ENCODE peak calls at places on chromosomes 13 and 19, in eight cellular contexts. F is HCT116, X is endothelial cell of umbilical vein, P is GM12878, Y is H1, V is SK-N-SH, I is K562, H is HepG2. N is an unnamed sample.

GRCh38 chr13:20867408-20867807 is 35.1 kb downstream of the XPO4 start:
- DNase-seq in F (no peak), X (no peak), P (no peak), Y (no peak), V (no peak), I (no peak), H (no peak), N (no peak)

GRCh38 chr19:56725829-56726424 is 54.4 kb upstream of the ZNF835 start:
- DNase-seq in F (no peak), X (no peak), P (no peak), Y (no peak), V (peak), I (no peak), H (no peak), N (no peak)

GRCh38 chr13:89832827-89833226 is 1514.7 kb upstream of the MIR17HG start:
- DNase-seq in F (no peak), X (no peak), P (no peak), Y (no peak), V (no peak), I (no peak), H (no peak), N (no peak)

GRCh38 chr13:64925727-64926126 is 2304.4 kb downstream of the PCDH9 start:
- DNase-seq in F (no peak), X (no peak), P (no peak), Y (no peak), V (no peak), I (no peak), H (no peak), N (no peak)

GRCh38 chr13:66574606-66575005 is 655.5 kb downstream of the PCDH9 start:
- DNase-seq in F (no peak), X (no peak), P (no peak), Y (no peak), V (no peak), I (no peak), H (no peak), N (no peak)

GRCh38 chr19:13843104-13843921 is 33.6 kb upstream of the NANOS3 start:
- DNase-seq in F (no peak), X (peak), P (no peak), Y (no peak), V (peak), I (no peak), H (no peak), N (no peak)

GRCh38 chr13:112392719-112393118 is 16.6 kb downstream of the SPACA7 start:
- DNase-seq in F (no peak), X (no peak), P (no peak), Y (no peak), V (no peak), I (no peak), H (no peak), N (no peak)

GRCh38 chr13:57264965-57265364 is 98.0 kb downstream of the PRR20E start:
- DNase-seq in F (no peak), X (no peak), P (no peak), Y (no peak), V (no peak), I (no peak), H (no peak), N (no peak)

GRCh38 chr19:55173717-55174409 is 6.2 kb downstream of the SYT5 start:
- DNase-seq in F (peak), X (no peak), P (no peak), Y (no peak), V (peak), I (peak), H (peak), N (peak)

GRCh38 chr19:12703056-12703455 is 6.6 kb upstream of the FBXW9 start:
- DNase-seq in F (peak), X (peak), P (no peak), Y (peak), V (peak), I (peak), H (peak), N (no peak)

GRCh38 chr13:23817136-23817535 is 72.1 kb downstream of the MIPEP start:
- DNase-seq in F (no peak), X (no peak), P (no peak), Y (no peak), V (no peak), I (no peak), H (no peak), N (no peak)

GRCh38 chr13:30654430-30654829 is 36.7 kb downstream of the USPL1 start:
- DNase-seq in F (no peak), X (no peak), P (no peak), Y (no peak), V (no peak), I (no peak), H (no peak), N (no peak)

GRCh38 chr13:30745917-30746686 is 10.8 kb downstream of the ALOX5AP start:
- DNase-seq in F (no peak), X (peak), P (no peak), Y (no peak), V (peak), I (no peak), H (peak), N (no peak)

GRCh38 chr13:25148005-25148798 is 23.9 kb downstream of the AMER2 start:
- DNase-seq in F (no peak), X (no peak), P (peak), Y (no peak), V (no peak), I (no peak), H (no peak), N (no peak)

GRCh38 chr19:6272411-6272791 is 7.4 kb downstream of the MLLT1 start:
- DNase-seq in F (no peak), X (no peak), P (no peak), Y (no peak), V (peak), I (peak), H (no peak), N (no peak)

GRCh38 chr19:45515081-45515624 is 7.9 kb downstream of the VASP start:
- DNase-seq in F (no peak), X (no peak), P (peak), Y (no peak), V (no peak), I (peak), H (peak), N (no peak)

GRCh38 chr13:52359534-52359933 is 46.4 kb downstream of the THSD1 start:
- DNase-seq in F (no peak), X (no peak), P (no peak), Y (no peak), V (peak), I (no peak), H (no peak), N (peak)

GRCh38 chr13:48449656-48450055 is 36.7 kb upstream of the LPAR6 start:
- DNase-seq in F (no peak), X (no peak), P (no peak), Y (no peak), V (no peak), I (no peak), H (no peak), N (no peak)

GRCh38 chr19:12885749-12886706 is 973 bp downstream of the KLF1 start:
- DNase-seq in F (no peak), X (no peak), P (no peak), Y (no peak), V (peak), I (peak), H (no peak), N (no peak)

GRCh38 chr13:70703755-70704154 is 595.5 kb upstream of the KLHL1 start:
- DNase-seq in F (no peak), X (peak), P (no peak), Y (no peak), V (no peak), I (no peak), H (no peak), N (no peak)

GRCh38 chr19:35030257-35031071 is at the start of gene SCN1B:
- DNase-seq in F (peak), X (peak), P (no peak), Y (no peak), V (peak), I (peak), H (peak), N (no peak)

GRCh38 chr13:95154441-95154886 is 146.8 kb downstream of the ABCC4 start:
- DNase-seq in F (no peak), X (no peak), P (no peak), Y (no peak), V (no peak), I (no peak), H (no peak), N (no peak)

DNA sequence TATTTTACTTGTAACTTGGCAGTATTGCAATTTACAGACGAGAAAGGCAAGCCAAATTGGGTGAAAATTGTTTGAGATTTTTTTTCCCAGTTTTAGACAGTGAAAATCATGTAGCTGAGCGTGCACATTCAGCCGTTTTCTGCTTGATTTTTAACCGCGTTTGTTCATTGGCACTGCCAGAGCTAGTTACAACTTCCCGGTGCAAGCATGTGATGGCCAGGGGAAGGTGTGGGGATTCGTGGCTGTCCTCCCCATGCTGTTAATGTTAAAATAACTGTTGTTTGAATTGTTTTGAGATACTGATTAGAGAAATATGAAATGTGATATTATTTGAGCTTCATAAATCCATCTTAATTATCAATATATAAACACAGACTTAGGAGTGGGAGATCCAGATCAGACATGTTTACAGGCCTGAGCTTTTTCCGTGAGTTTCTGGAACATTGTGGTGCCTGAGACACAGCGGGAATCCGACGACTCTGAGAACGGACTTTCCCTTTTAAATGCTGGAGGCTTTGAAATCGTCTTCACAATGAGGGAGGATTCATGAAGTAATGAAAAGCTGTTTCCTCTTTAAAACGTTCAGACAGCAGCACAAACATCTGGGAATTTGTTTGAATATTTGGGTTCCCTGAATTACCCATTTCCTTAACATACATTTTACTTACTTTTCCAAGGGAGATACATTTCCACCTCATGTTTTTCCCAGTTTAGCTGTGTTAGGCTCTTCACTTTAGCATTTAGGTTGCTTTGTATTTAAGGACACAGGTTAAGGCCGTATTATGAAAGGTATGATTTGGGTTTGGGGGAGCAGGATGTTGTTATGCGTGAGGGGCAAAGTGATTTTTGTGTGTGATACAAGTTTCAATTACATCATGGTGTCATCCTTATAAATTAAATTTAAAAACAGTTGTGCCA is 125.8 kb downstream of the KCNRG start:
- DNase-seq in F (no peak), X (no peak), P (no peak), Y (no peak), V (no peak), I (no peak), H (no peak), N (peak)
- H3K9ac ChIP-seq in F (no peak), X (no peak), P (no peak), Y (no peak), V (no peak), I (no peak), H (no peak), N (peak)

GRCh38 chr19:959935-960502 is 24.1 kb upstream of the WDR18 start:
- DNase-seq in F (no peak), X (no peak), P (no peak), Y (no peak), V (no peak), I (no peak), H (peak), N (no peak)

GRCh38 chr19:960601-960938 is 23.6 kb upstream of the WDR18 start:
- DNase-seq in F (no peak), X (no peak), P (no peak), Y (no peak), V (no peak), I (no peak), H (no peak), N (no peak)

GRCh38 chr19:961866-962620 is 22.1 kb upstream of the WDR18 start:
- DNase-seq in F (no peak), X (no peak), P (no peak), Y (no peak), V (no peak), I (peak), H (peak), N (no peak)

GRCh38 chr19:956747-957451 is 27.2 kb upstream of the WDR18 start:
- DNase-seq in F (peak), X (no peak), P (no peak), Y (no peak), V (peak), I (no peak), H (no peak), N (no peak)

DNA sequence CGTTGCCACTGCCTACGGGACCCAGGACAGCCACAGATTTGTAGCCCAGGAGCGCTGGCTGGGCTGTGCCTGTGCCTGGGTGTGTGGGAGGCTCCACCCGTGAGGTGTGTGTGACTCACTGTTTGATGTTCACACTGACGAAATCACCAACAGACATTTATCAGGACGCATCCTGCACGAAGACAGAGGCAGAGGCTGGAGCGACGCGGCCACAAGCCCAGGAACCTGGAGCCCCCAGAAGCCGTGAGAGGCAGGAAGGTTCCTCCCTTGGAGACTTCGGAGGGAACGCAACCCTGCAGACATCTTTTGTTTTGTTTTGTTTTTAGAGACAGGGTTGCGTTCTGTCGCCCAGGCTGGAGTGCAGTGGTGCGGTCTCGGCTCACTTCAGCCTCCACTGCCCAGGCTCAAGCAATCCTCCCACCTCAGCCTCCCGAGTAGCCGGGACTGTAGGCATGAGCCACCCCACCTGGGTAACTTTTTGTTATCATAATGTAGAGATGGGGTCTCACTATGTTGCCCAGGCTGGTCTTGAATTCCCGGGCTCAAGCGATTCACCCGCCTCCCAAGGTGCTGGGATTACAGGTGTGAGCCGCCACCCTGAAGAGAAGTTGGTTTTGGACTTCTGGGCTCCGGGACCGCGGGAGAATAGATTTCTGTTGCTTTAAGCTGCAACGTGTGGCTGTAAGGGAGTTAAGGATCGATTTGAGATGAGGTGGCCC is 25.0 kb upstream of the WDR18 start:
- DNase-seq in F (peak), X (no peak), P (no peak), Y (no peak), V (no peak), I (peak), H (peak), N (no peak)
- TF ChIP-seq POLR2AphosphoS5 in F (no peak), X (no peak), P (no peak), Y (no peak), V (no peak), I (peak), H (no peak), N (no peak)

GRCh38 chr19:20273376-20273775 is 106.4 kb downstream of the ZNF486 start:
- DNase-seq in F (no peak), X (no peak), P (no peak), Y (no peak), V (no peak), I (no peak), H (no peak), N (no peak)

GRCh38 chr19:20273951-20274578 is 107.1 kb downstream of the ZNF486 start:
- DNase-seq in F (no peak), X (no peak), P (no peak), Y (no peak), V (no peak), I (no peak), H (no peak), N (no peak)

GRCh38 chr19:20278342-20278741 is 111.3 kb downstream of the ZNF486 start:
- DNase-seq in F (no peak), X (no peak), P (no peak), Y (no peak), V (no peak), I (no peak), H (peak), N (no peak)

GRCh38 chr19:20279516-20279915 is 112.5 kb downstream of the ZNF486 start:
- DNase-seq in F (no peak), X (no peak), P (no peak), Y (no peak), V (no peak), I (no peak), H (no peak), N (no peak)

GRCh38 chr19:20276011-20276738 is 109.2 kb downstream of the ZNF486 start:
- DNase-seq in F (no peak), X (no peak), P (no peak), Y (no peak), V (no peak), I (no peak), H (no peak), N (no peak)
- H3K27ac ChIP-seq in F (no peak), X (no peak), P (no peak), Y (no peak), V (no peak), I (no peak), H (no peak), N (no peak)

GRCh38 chr13:35471466-35472307 is 4.8 kb downstream of the MAB21L1 start:
- DNase-seq in F (no peak), X (no peak), P (no peak), Y (no peak), V (no peak), I (no peak), H (no peak), N (no peak)
- H3K9ac ChIP-seq in F (no peak), X (no peak), P (no peak), Y (no peak), V (peak), I (no peak), H (no peak), N (no peak)

GRCh38 chr19:4800591-4801081 is 9.1 kb downstream of the FEM1A start:
- DNase-seq in F (no peak), X (no peak), P (no peak), Y (no peak), V (no peak), I (no peak), H (no peak), N (no peak)
- TF ChIP-seq POLR2AphosphoS5 in F (no peak), X (no peak), P (no peak), Y (no peak), V (no peak), I (no peak), H (no peak), N (no peak)

GRCh38 chr13:99355267-99356215 is 48.3 kb upstream of the GPR183 start:
- DNase-seq in F (no peak), X (no peak), P (no peak), Y (no peak), V (no peak), I (no peak), H (no peak), N (no peak)
- H3K27ac ChIP-seq in F (no peak), X (peak), P (peak), Y (no peak), V (no peak), I (peak), H (no peak), N (no peak)

N was measured in SK-N-MC.